ENCODE peak calls at places on chromosomes 7 and 10, in four cellular contexts. F is GM13977, D is A549, U is osteoblast. Z is an unnamed sample.

GRCh38 chr7:158074896-158075632 is 512.6 kb downstream of the PTPRN2 start:
- DNase-seq in D (no peak), F (no peak), U (peak), Z (no peak)

GRCh38 chr10:72088879-72089585 is 681 bp upstream of the SPOCK2 start:
- DNase-seq in D (no peak), F (peak), U (peak), Z (peak)

GRCh38 chr7:100706672-100707311 is 871 bp downstream of the POP7 start:
- DNase-seq in D (no peak), F (no peak), U (peak), Z (no peak)

GRCh38 chr7:18064242-18064838 is 36.7 kb upstream of the PRPS1L1 start:
- DNase-seq in F (no peak), U (no peak), D (peak), Z (no peak)

GRCh38 chr10:14837003-14837755 is 658 bp downstream of the CDNF start:
- DNase-seq in D (no peak), F (no peak), U (no peak), Z (no peak)

GRCh38 chr10:63521389-63522128 is at the start of gene REEP3:
- DNase-seq in D (peak), U (peak), F (peak), Z (peak)

GRCh38 chr10:5462841-5463293 is 36.5 kb downstream of the CALML5 start:
- DNase-seq in D (no peak), F (no peak), U (no peak), Z (no peak)

GRCh38 chr10:103145860-103146466 is 47.1 kb downstream of the NT5C2 start:
- DNase-seq in D (peak), U (no peak), F (no peak), Z (no peak)

GRCh38 chr10:119651514-119652327 is 541 bp downstream of the BAG3 start:
- DNase-seq in U (peak), F (peak), D (no peak), Z (peak)
- TF ChIP-seq CTCF in U (no peak), F (no peak), D (no peak), Z (no peak)

DNA sequence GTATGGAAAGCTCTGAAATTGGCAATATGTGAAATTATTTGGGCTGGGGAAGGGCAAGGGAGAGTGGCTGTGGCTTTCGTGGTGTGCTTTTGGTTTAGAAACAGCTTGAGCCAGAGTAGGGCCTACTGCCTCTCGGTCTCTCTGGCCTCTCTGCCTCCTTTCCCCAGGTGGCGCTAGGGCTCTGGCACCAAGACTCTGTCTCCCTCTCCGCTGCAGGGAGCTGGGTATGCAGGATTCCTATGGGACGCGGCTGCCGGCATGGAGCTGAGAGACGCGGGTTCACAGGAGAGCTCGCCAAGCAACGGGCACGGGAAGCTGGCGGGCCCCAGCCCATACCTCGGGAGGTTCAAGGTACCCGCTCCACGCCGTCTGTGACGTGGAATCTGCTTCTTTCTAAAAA is 105.2 kb upstream of the ANLN start:
- DNase-seq in D (no peak), F (no peak), U (peak), Z (no peak)
- TF ChIP-seq CTCF in D (no peak), F (peak), U (no peak), Z (no peak)

GRCh38 chr7:64794171-64794844 is at the start of gene ZNF138:
- DNase-seq in F (peak), D (peak), U (peak), Z (peak)
- TF ChIP-seq CTCF in F (no peak), D (no peak), U (no peak), Z (no peak)

DNA sequence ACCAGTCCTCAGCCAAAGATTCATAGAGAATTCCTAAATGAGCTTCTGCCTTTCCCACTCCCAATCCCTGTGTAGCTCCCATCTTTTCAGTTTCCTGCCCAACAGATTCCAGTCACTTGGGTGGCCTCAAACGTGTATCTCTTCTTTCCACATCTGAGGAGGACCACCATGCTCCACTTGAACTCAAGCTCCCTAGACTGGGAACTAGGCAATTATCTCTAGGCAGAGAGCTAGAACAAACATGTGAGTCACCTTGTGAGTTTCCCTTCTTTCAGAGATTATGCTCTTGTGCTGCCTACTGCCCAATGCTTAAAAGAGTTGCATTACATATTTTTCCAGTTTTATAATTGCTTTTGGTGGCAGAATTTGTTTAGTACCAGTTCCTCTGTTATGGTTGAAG is 178.0 kb downstream of the MDFIC start:
- DNase-seq in D (peak), U (no peak), F (no peak), Z (no peak)
- TF ChIP-seq CTCF in D (no peak), U (no peak), F (no peak), Z (no peak)

DNA sequence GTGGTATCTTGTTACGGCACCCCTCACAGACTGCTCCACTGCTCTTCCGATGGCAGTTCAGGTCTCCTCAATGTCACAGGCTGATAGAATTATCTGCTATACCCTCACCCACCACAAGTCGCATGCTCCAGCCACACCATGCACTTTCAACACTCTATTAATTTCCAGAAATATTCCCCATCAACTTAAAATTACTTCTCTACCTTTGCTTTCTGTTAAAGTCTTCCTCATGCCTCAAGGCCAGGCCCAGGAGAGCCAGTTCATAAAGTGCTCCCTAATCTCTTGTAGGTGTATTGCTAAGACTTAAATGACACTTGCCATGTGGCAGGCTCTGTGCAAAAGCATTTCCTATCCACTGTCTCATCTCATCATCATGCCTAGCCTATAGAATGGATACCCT is 105.9 kb upstream of the ARID5B start:
- DNase-seq in U (no peak), F (no peak), D (no peak), Z (no peak)
- TF ChIP-seq CTCF in U (no peak), F (no peak), D (no peak), Z (no peak)

GRCh38 chr7:116524609-116525297 is at the start of gene CAV1:
- DNase-seq in U (peak), D (peak), F (peak), Z (peak)
- TF ChIP-seq CTCF in U (peak), D (peak), F (no peak), Z (no peak)

DNA sequence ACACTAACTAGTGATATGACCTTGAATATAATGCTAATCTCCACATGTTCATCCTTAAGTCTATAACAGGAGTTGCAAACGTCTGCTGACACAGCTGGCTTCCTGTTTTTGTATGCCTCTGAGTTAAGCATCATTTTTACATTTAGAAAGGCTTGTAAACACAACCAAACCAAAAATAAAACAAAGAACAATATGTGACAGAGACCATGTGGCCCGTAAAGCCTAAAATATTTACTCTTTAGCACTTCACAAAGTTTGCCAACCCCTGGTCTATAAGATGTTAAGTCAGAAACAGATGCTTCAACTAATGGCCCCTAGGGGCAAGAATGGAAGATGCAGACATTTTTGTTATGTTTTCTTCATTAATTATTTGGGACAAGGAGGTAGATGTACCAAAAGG is 109.3 kb downstream of the CPEB3 start:
- DNase-seq in U (no peak), F (peak), D (no peak), Z (no peak)
- TF ChIP-seq CTCF in U (peak), F (no peak), D (no peak), Z (no peak)

GRCh38 chr10:61059636-61060035 is 115.7 kb upstream of the RHOBTB1 start:
- DNase-seq in D (no peak), F (no peak), U (no peak), Z (no peak)
- TF ChIP-seq CTCF in D (no peak), F (no peak), U (no peak), Z (no peak)

GRCh38 chr7:43392638-43393037 is 190.3 kb upstream of the STK17A start:
- DNase-seq in F (no peak), D (no peak), U (no peak), Z (no peak)

GRCh38 chr7:43390601-43391000 is 192.3 kb upstream of the STK17A start:
- DNase-seq in F (no peak), D (no peak), U (no peak), Z (no peak)

GRCh38 chr7:43396193-43396747 is 186.6 kb upstream of the STK17A start:
- DNase-seq in F (no peak), U (no peak), D (no peak), Z (no peak)

GRCh38 chr7:43394441-43395130 is 188.3 kb upstream of the STK17A start:
- DNase-seq in D (no peak), F (no peak), U (no peak), Z (no peak)

GRCh38 chr7:43391518-43391917 is 191.4 kb upstream of the STK17A start:
- DNase-seq in D (no peak), F (no peak), U (no peak), Z (no peak)
- TF ChIP-seq CTCF in D (no peak), F (no peak), U (no peak), Z (no peak)

Z was measured in GM13976.